ENCODE peak calls at places on chromosomes 12 and 14, in four cellular contexts. F is K562, C is GM12878, G is upper lobe of left lung. N is an unnamed sample.
A peak's percentile ranks its signal among the peaks of the same experiment; 100 is the strongest.

GRCh38 chr12:56836317-56836716 is 73.2 kb downstream of the HSD17B6 start:
- ATAC-seq in F (no peak), C (no peak), G (peak; percentile 45), N (peak; percentile 25)

GRCh38 chr12:24198070-24198469 is 248.6 kb upstream of the SOX5 start:
- ATAC-seq in F (no peak), C (no peak), G (no peak), N (no peak)

GRCh38 chr12:64390275-64390851 is at the start of gene C12orf56:
- ATAC-seq in F (peak; percentile 64), C (no peak), G (peak; percentile 26), N (peak; percentile 13)

GRCh38 chr14:95495093-95495492 is 21.4 kb downstream of the SYNE3 start:
- ATAC-seq in F (no peak), C (no peak), G (no peak), N (no peak)

GRCh38 chr12:42099433-42099832 is 45.2 kb downstream of the GXYLT1 start:
- ATAC-seq in F (no peak), C (no peak), G (no peak), N (no peak)

GRCh38 chr14:28023853-28024252 is 742.7 kb upstream of the FOXG1 start:
- ATAC-seq in F (no peak), C (no peak), G (no peak), N (no peak)

GRCh38 chr14:69703047-69704046 is 63.6 kb upstream of the SRSF5 start:
- ATAC-seq in F (no peak), C (no peak), G (peak; percentile 62), N (peak; percentile 36)

GRCh38 chr14:58082491-58083098 is 69.4 kb downstream of the ARMH4 start:
- ATAC-seq in F (peak; percentile 49), C (no peak), G (no peak), N (peak; percentile 78)

GRCh38 chr12:107845980-107846659 is 71.6 kb downstream of the ASCL4 start:
- ATAC-seq in F (no peak), C (no peak), G (no peak), N (no peak)

GRCh38 chr12:75481013-75481705 is 604 bp downstream of the GLIPR1 start:
- ATAC-seq in F (peak; percentile 16), C (peak; percentile 16), G (peak; percentile 7), N (no peak)

GRCh38 chr12:52041695-52042123 is 9.5 kb upstream of the NR4A1 start:
- ATAC-seq in F (peak; percentile 58), C (peak; percentile 66), G (no peak), N (no peak)
- H3K27ac ChIP-seq in F (no peak overlapping the region), C (no peak overlapping the region), G (peak overlapping the region; percentile 90), N (peak overlapping the region; percentile 98)

GRCh38 chr14:61104358-61104757 is 123.3 kb downstream of the SLC38A6 start:
- ATAC-seq in F (peak; percentile 37), C (no peak), G (no peak), N (no peak)

GRCh38 chr14:61108742-61109141 is 127.7 kb downstream of the SLC38A6 start:
- ATAC-seq in F (no peak), C (no peak), G (no peak), N (no peak)

GRCh38 chr14:61107148-61107641 is 126.2 kb downstream of the SLC38A6 start:
- ATAC-seq in F (no peak), C (no peak), G (no peak), N (no peak)

GRCh38 chr14:61107896-61108295 is 126.9 kb downstream of the SLC38A6 start:
- ATAC-seq in F (no peak), C (no peak), G (no peak), N (no peak)

GRCh38 chr14:61106627-61107147 is 125.6 kb downstream of the SLC38A6 start:
- ATAC-seq in F (no peak), C (no peak), G (no peak), N (no peak)
- TF ChIP-seq CTCF in F (peak; percentile 15), C (peak; percentile 38), G (no peak), N (peak; percentile 16)

DNA sequence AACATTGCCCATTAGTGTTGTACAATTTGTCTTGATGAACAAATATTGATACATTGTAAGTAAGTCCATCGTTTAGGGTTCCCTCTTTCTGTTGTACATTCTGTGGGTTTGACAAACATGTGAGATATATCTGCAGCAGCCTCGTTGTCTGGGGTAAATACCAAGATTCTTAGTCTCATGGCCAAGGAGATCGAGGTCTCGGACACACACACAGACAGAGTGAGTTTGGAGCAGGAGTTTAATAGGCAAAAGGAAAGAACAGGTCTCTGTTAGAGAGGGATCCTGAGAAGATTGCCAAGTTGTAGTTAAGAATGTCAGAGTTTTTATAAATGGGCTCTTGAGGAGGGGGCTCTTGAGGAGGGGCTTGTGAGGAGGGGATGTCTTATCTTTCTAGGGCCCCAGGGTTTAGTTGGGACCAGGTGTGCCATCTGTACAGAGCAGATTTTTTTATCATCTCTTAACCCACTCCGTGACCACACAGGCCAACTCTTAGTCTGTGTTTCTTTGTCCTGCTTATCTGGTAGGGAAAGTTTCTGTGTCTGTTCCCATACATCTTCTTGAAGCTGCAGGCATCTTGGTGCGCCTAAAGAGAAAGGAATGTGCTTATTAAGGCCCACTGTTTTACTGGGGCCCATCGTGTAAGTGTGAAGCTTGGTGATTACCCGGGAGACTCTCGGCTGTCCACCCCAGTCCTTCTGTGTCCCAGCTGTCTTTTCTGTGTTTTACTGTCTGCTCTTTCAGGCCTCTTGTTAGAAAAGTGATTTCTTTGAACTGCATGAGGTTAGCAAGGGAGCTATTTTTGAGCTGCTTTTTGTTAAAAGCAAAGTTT is 22.5 kb upstream of the CLEC2D start:
- ATAC-seq in F (peak; percentile 4), C (no peak), G (no peak), N (no peak)
- TF ChIP-seq POLR2AphosphoS5 in F (peak; percentile 16), C (no peak), G (no peak), N (no peak)

GRCh38 chr14:93958567-93959238 is 17.7 kb downstream of the ASB2 start:
- ATAC-seq in F (no peak), C (no peak), G (no peak), N (no peak)

GRCh38 chr14:93956514-93957332 is 19.6 kb downstream of the ASB2 start:
- ATAC-seq in F (no peak), C (peak; percentile 1), G (no peak), N (peak; percentile 39)

GRCh38 chr14:93959239-93960107 is 16.9 kb downstream of the ASB2 start:
- ATAC-seq in F (peak; percentile 34), C (peak; percentile 82), G (peak; percentile 75), N (peak; percentile 27)

GRCh38 chr14:93957333-93957710 is 19.0 kb downstream of the ASB2 start:
- ATAC-seq in F (no peak), C (no peak), G (no peak), N (no peak)

DNA sequence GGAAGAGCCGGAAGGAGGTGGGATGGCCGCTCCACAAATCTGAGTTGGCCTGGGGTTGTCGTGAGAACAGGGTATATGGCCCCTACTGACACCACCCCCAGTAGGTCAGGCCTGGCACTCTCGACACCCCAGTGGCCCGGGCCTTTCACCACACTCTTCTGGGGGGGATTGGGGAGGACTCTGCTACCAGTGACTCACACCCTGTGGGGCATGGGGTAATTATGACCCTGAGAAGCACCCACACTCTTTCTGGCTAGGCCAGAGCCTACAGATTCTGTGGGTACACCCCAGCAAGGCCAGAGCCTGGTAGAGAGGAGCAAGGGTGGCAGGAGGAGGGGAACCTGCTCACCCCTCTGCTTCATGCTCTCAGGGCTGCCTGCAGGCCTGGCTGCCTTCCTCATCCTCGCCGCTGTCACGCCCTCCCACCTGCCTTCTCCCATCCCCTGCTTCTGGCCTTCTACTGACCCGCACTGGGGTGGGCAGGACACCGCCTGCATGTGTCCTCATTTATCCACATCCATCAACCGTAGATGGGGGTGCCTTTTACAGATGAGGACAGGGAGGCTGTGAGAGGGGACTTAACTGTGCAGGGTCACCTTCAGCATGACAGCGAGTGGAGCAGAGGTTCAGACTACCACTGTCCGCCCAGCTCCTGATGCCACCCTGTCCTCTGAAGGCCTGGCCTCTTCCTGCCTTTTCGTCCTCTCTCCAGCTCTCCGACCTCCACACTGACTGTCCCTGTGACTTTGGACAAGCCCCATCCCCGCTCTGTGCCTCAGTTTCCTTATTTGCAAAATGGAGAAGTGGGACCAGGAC is 18.4 kb downstream of the ASB2 start:
- ATAC-seq in F (no peak), C (no peak), G (no peak), N (no peak)
- H3K27ac ChIP-seq in F (no peak overlapping the region), C (peak overlapping the region; percentile 90), G (no peak overlapping the region), N (peak overlapping the region; percentile 81)

DNA sequence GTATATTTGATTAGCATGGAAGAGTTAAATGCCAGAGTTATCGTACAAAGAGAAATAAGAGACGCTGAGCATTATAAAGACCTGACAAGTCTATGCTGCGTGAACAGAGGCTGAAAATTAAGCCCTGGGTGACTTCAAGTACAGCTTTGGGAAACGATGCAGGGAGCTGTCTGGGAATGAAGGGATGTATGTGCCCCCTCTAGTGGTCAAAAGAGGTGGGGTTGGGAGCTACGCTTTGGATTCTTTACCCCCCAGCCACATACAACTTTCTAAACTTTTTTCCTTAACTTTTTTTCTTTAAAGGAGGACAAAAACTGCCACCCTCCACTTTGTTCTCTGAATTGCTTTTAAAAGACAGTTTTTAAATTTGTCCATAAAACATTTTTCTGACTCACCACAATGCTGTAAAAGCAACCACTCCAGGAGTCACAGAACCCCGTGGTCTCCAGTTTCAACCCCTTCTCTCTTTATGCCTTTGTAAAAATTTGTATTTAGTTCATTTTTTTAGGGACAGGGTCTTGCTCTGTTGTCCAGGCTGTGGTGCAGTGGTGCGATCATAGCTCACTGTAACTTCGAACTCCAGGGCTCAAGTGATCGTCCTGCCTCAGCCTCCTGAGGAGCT is 59.4 kb downstream of the ZNF664 start:
- ATAC-seq in F (peak; percentile 89), C (peak; percentile 71), G (no peak), N (no peak)
- TF ChIP-seq CTCF in F (peak; percentile 85), C (peak; percentile 85), G (peak; percentile 67), N (peak; percentile 84)

DNA sequence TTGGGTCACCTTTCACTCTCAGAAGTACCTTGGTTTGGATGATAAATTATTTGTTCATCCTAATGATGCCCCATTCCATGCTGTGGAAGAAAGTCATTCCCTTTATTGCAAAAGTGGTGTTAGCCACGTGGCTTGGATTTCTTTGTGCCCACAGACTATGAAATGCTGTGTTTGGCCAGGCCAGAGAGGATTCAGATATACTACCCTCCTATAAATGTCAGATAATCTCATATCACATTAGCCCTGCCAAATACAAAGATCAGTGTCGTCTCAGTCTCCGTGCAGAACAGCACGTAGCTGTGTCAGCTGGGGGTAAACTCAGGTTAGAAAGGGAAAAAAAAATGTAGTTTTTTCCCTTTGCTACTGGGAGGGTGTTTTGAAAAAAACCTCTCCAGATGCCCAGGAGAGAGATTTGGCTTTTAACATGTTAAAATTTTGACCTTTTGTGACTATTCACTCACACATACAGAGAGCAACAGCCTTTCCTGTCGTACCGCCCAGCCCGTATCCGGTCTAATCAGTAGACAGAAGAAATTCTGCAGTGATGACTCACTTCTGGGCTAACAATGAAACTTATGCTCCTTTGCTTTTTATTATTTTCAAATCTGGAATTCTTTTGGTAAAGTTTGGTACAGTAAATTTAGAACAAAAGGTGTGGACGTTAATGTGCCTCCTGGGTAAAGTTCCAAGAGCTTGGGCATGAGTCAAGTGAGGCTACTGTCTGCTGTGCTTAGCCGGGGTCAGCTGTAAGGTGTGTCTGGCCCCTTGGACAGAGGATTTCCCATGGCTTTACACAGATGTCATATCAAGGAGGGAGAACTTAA is 8.5 kb upstream of the PTPRB start:
- ATAC-seq in F (peak; percentile 98), C (peak; percentile 44), G (peak; percentile 89), N (peak; percentile 91)
- TF ChIP-seq POLR2AphosphoS5 in F (no peak), C (no peak), G (peak; percentile 79), N (peak; percentile 55)

DNA sequence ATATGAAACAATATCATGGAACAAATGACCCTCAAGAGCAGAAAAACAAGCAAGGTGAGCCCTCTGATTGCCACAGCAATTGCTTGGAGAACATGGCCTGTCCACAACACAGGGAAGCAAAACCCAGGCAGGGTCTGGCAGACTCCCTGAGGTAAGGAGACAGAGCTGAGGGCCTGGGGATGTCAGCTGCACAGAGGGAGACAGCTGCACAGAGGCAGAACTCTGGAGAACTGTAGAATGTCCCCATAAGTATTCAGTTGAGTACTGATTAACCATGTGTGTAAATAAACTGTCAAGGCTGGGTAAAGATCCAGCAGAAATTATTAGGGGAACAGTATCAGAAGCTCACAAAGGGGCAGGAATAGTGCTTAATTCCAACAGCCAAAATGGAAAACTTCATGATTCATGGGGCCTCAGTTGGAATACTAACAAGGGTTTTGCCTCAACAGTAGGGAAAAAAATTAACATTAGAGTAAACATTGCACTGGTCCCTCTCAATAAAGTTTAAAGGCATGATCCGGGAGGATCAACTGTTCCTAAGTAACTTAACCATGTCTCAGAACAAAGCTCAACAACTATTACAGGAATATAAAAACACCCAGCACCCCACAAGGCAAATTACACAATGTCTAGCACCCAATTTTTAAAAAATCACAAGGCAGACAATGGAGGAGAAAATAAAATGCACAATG is 201.4 kb upstream of the RASSF8 start:
- ATAC-seq in F (no peak), C (no peak), G (no peak), N (no peak)
- H3K27ac ChIP-seq in F (no peak overlapping the region), C (no peak overlapping the region), G (no peak overlapping the region), N (no peak overlapping the region)